ENCODE peak calls at places on chromosomes 1 and 21, in six cellular contexts. F is epithelial cell of esophagus, A is anterior cingulate cortex, I is NCI-H510A, P is osteocyte, G is IMR-90. K is an unnamed sample.

GRCh38 chr1:150259758-150260669 is 2.4 kb downstream of the CA14 start:
- DNase-seq in P (no peak), A (no peak), I (peak), F (peak), G (no peak), K (peak)

GRCh38 chr1:107139833-107140702 is 771 bp upstream of the NTNG1 start:
- DNase-seq in P (no peak), F (peak), A (no peak), G (peak), I (no peak), K (peak)

GRCh38 chr1:172352435-172352834 is 68.0 kb upstream of the C1orf105 start:
- DNase-seq in G (peak), F (peak), P (no peak), I (no peak), A (no peak), K (no peak)

GRCh38 chr1:111729271-111729921 is 9.8 kb downstream of the INKA2 start:
- DNase-seq in F (no peak), I (no peak), P (peak), G (no peak), A (no peak), K (peak)

GRCh38 chr1:162873671-162874666 is 13.0 kb upstream of the CCDC190 start:
- DNase-seq in F (peak), P (no peak), I (no peak), A (no peak), G (peak), K (no peak)

GRCh38 chr1:98133151-98133550 is 212.3 kb upstream of the DPYD start:
- DNase-seq in I (no peak), F (no peak), G (no peak), A (no peak), P (no peak), K (no peak)

GRCh38 chr1:156874572-156874971 is 13.9 kb downstream of the NTRK1 start:
- DNase-seq in F (no peak), A (no peak), G (no peak), I (no peak), P (no peak), K (no peak)

GRCh38 chr1:215273838-215274516 is 191.4 kb downstream of the KCNK2 start:
- DNase-seq in A (no peak), G (peak), F (peak), I (no peak), P (no peak), K (no peak)

GRCh38 chr1:59188413-59189213 is 108.3 kb upstream of the FGGY start:
- DNase-seq in I (peak), G (no peak), P (no peak), A (no peak), F (no peak), K (no peak)

GRCh38 chr1:236516929-236517704 is 6.7 kb upstream of the LGALS8 start:
- DNase-seq in A (no peak), P (no peak), I (no peak), G (peak), F (peak), K (no peak)

GRCh38 chr1:59415876-59416275 is 119.0 kb downstream of the FGGY start:
- DNase-seq in G (peak), P (no peak), I (no peak), A (no peak), F (no peak), K (no peak)

GRCh38 chr1:147794570-147794969 is 34.2 kb upstream of the GJA5 start:
- DNase-seq in F (no peak), I (no peak), A (no peak), P (no peak), G (no peak), K (no peak)

GRCh38 chr1:231357831-231358354 is 19.8 kb downstream of the SPRTN start:
- DNase-seq in I (no peak), P (no peak), F (peak), A (no peak), G (peak), K (peak)

GRCh38 chr1:239025223-239025622 is 361.1 kb upstream of the CHRM3 start:
- DNase-seq in P (no peak), I (no peak), A (no peak), F (no peak), G (no peak), K (no peak)

GRCh38 chr1:41819069-41819468 is 99.7 kb downstream of the HIVEP3 start:
- DNase-seq in G (no peak), F (no peak), I (no peak), P (no peak), A (no peak), K (no peak)

GRCh38 chr21:28734522-28735175 is 258.0 kb downstream of the LTN1 start:
- DNase-seq in A (no peak), F (peak), G (peak), I (no peak), P (no peak), K (no peak)

GRCh38 chr1:98077691-98078090 is 156.9 kb upstream of the DPYD start:
- DNase-seq in A (no peak), F (no peak), G (peak), I (no peak), P (no peak), K (no peak)

GRCh38 chr21:44078411-44078981 is 28.7 kb upstream of the PWP2 start:
- DNase-seq in I (no peak), G (no peak), A (no peak), F (no peak), P (no peak), K (no peak)

GRCh38 chr1:161092621-161093028 is 3.3 kb upstream of the NECTIN4 start:
- DNase-seq in I (no peak), A (no peak), P (no peak), F (peak), G (peak), K (no peak)

GRCh38 chr21:26115346-26115745 is 55.2 kb downstream of the APP start:
- DNase-seq in G (no peak), P (no peak), I (peak), A (no peak), F (peak), K (no peak)

GRCh38 chr1:234260578-234260977 is 112.7 kb upstream of the COA6 start:
- DNase-seq in G (no peak), A (no peak), P (peak), I (peak), F (peak), K (no peak)

GRCh38 chr1:19704247-19705113 is 39.8 kb downstream of the HTR6 start:
- DNase-seq in G (peak), F (peak), A (peak), I (peak), P (peak), K (peak)

GRCh38 chr21:36134820-36135390 is at the start of gene CBR3:
- DNase-seq in A (no peak), G (peak), P (no peak), I (no peak), F (peak), K (peak)

GRCh38 chr1:111948209-111949131 is 41.0 kb downstream of the KCND3 start:
- DNase-seq in P (no peak), G (no peak), I (peak), A (peak), F (peak), K (peak)

GRCh38 chr1:76302711-76303347 is 228.3 kb downstream of the ST6GALNAC3 start:
- DNase-seq in I (no peak), F (no peak), G (peak), A (no peak), P (no peak), K (peak)

GRCh38 chr1:117367769-117368059 is 465 bp downstream of the MAN1A2 start:
- DNase-seq in I (no peak), P (no peak), A (no peak), F (no peak), G (peak), K (peak)

GRCh38 chr1:98018074-98018473 is 97.2 kb upstream of the DPYD start:
- DNase-seq in P (no peak), I (no peak), G (no peak), F (no peak), A (no peak), K (no peak)

GRCh38 chr1:147072371-147073061 is 99.8 kb downstream of the PRKAB2 start:
- DNase-seq in P (no peak), G (no peak), A (no peak), F (peak), I (no peak), K (peak)

GRCh38 chr1:233721003-233721595 is 107.2 kb downstream of the KCNK1 start:
- DNase-seq in A (no peak), P (no peak), G (no peak), I (no peak), F (peak), K (no peak)

GRCh38 chr1:182003953-182004586 is 57.4 kb downstream of the ZNF648 start:
- DNase-seq in P (no peak), F (no peak), I (no peak), A (no peak), G (no peak), K (no peak)

GRCh38 chr1:183580281-183580682 is 10.0 kb downstream of the NCF2 start:
- DNase-seq in A (no peak), G (no peak), I (peak), P (no peak), F (peak), K (peak)

GRCh38 chr1:57741521-57741920 is 317.7 kb upstream of the DAB1 start:
- DNase-seq in G (no peak), F (no peak), I (no peak), P (no peak), A (no peak), K (no peak)

GRCh38 chr1:1019122-1019999 is 559 bp upstream of the AGRN start:
- DNase-seq in I (peak), G (peak), P (peak), A (peak), F (peak), K (peak)